ENCODE peak calls at places on chromosomes 2 and 18, in six cellular contexts. O is CD4-positive, CD25-positive, alpha-beta regulatory T cell; C is thoracic aorta; B is GM23338; X is transverse colon; Z is tibial nerve. V is an unnamed sample.

GRCh38 chr18:51537487-51537886 is 340.0 kb upstream of the MEX3C start:
- DNase-seq in O (no peak), C (no peak), B (peak; percentile 74), X (peak; percentile 19), Z (no peak), V (peak; percentile 21)

GRCh38 chr2:199452200-199452990 is 5.3 kb downstream of the SATB2 start:
- DNase-seq in O (no peak), C (no peak), B (no peak), X (no peak), Z (no peak), V (no peak)

GRCh38 chr2:150376627-150377335 is 110.7 kb downstream of the RND3 start:
- DNase-seq in O (no peak), C (no peak), B (peak; percentile 22), X (no peak), Z (peak; percentile 25), V (no peak)

GRCh38 chr2:63663013-63663864 is 74.5 kb downstream of the MDH1 start:
- DNase-seq in O (no peak), C (no peak), B (no peak), X (no peak), Z (no peak), V (no peak)

GRCh38 chr2:18777250-18777812 is 188.0 kb upstream of the NT5C1B start:
- DNase-seq in O (no peak), C (no peak), B (peak; percentile 38), X (no peak), Z (no peak), V (no peak)

GRCh38 chr18:56447972-56448371 is 190.4 kb downstream of the TXNL1 start:
- DNase-seq in O (no peak), C (no peak), B (no peak), X (no peak), Z (no peak), V (no peak)

GRCh38 chr2:10913501-10914271 is 2.0 kb downstream of the KCNF1 start:
- DNase-seq in O (no peak), C (no peak), B (no peak), X (no peak), Z (no peak), V (no peak)

GRCh38 chr18:35073186-35074105 is 32.2 kb downstream of the MAPRE2 start:
- DNase-seq in O (no peak), C (no peak), B (no peak), X (no peak), Z (no peak), V (no peak)

GRCh38 chr18:23228102-23229051 is 93.1 kb downstream of the CABLES1 start:
- DNase-seq in O (peak; percentile 33), C (no peak), B (no peak), X (peak; percentile 31), Z (no peak), V (peak; percentile 28)

GRCh38 chr2:208373460-208374089 is 33.0 kb upstream of the PTH2R start:
- DNase-seq in O (no peak), C (no peak), B (peak; percentile 82), X (no peak), Z (no peak), V (no peak)

GRCh38 chr2:6554403-6554802 is 311.3 kb downstream of the CMPK2 start:
- DNase-seq in O (no peak), C (no peak), B (no peak), X (no peak), Z (no peak), V (no peak)

GRCh38 chr2:172380436-172381274 is 46.7 kb upstream of the ITGA6 start:
- DNase-seq in O (no peak), C (no peak), B (peak; percentile 94), X (no peak), Z (no peak), V (no peak)

GRCh38 chr2:64848363-64848762 is 140.8 kb upstream of the SLC1A4 start:
- DNase-seq in O (no peak), C (no peak), B (no peak), X (no peak), Z (no peak), V (no peak)

GRCh38 chr18:2898131-2898640 is 51.4 kb downstream of the EMILIN2 start:
- DNase-seq in O (no peak), C (no peak), B (no peak), X (no peak), Z (no peak), V (no peak)

GRCh38 chr2:175309799-175310198 is 128.3 kb upstream of the ATP5MC3 start:
- DNase-seq in O (no peak), C (no peak), B (peak; percentile 82), X (peak; percentile 11), Z (no peak), V (no peak)

GRCh38 chr2:216069028-216069427 is 12.6 kb downstream of the PECR start:
- DNase-seq in O (no peak), C (no peak), B (no peak), X (no peak), Z (no peak), V (no peak)

GRCh38 chr2:64434039-64434657 is 19.8 kb upstream of the LGALSL start:
- DNase-seq in O (no peak), C (no peak), B (no peak), X (no peak), Z (no peak), V (no peak)

GRCh38 chr2:6943523-6943922 is 26.3 kb downstream of the RNF144A start:
- DNase-seq in O (no peak), C (no peak), B (no peak), X (no peak), Z (no peak), V (no peak)

GRCh38 chr2:218876562-218877219 is 4.0 kb upstream of the WNT10A start:
- DNase-seq in O (peak; percentile 79), C (no peak), B (peak; percentile 85), X (peak; percentile 73), Z (peak; percentile 59), V (peak; percentile 52)

GRCh38 chr2:10407841-10408648 is 40.1 kb downstream of the ODC1 start:
- DNase-seq in O (peak; percentile 29), C (peak; percentile 43), B (peak; percentile 34), X (peak; percentile 87), Z (peak; percentile 32), V (no peak)

GRCh38 chr2:166375736-166376487 is at the start of gene SCN9A:
- DNase-seq in O (no peak), C (peak; percentile 2), B (peak; percentile 94), X (peak; percentile 89), Z (peak; percentile 41), V (peak; percentile 74)

GRCh38 chr18:31819106-31819924 is 58.6 kb upstream of the SLC25A52 start:
- DNase-seq in O (peak; percentile 18), C (no peak), B (peak; percentile 92), X (no peak), Z (no peak), V (no peak)

GRCh38 chr2:102313950-102314349 is 2.6 kb downstream of the IL1RL1 start:
- DNase-seq in O (no peak), C (no peak), B (no peak), X (no peak), Z (no peak), V (no peak)

GRCh38 chr2:53473762-53474161 is 293.8 kb upstream of the CHAC2 start:
- DNase-seq in O (no peak), C (no peak), B (no peak), X (no peak), Z (no peak), V (no peak)

GRCh38 chr2:98293931-98294687 is 52.1 kb upstream of the CNGA3 start:
- DNase-seq in O (no peak), C (no peak), B (no peak), X (no peak), Z (no peak), V (no peak)

GRCh38 chr2:176122633-176123482 is at the start of gene HOXD9:
- DNase-seq in O (no peak), C (no peak), B (no peak), X (peak; percentile 74), Z (peak; percentile 51), V (no peak)

GRCh38 chr2:11746807-11747459 is 501 bp downstream of the LPIN1 start:
- DNase-seq in O (peak; percentile 23), C (no peak), B (peak; percentile 66), X (no peak), Z (no peak), V (peak; percentile 31)

GRCh38 chr18:30485078-30485477 is 557.5 kb downstream of the DSC3 start:
- DNase-seq in O (no peak), C (no peak), B (no peak), X (no peak), Z (no peak), V (no peak)

GRCh38 chr2:161946489-161947107 is 127.4 kb downstream of the DPP4 start:
- DNase-seq in O (no peak), C (no peak), B (peak; percentile 51), X (no peak), Z (no peak), V (no peak)

GRCh38 chr2:215684448-215685217 is 248.8 kb upstream of the FN1 start:
- DNase-seq in O (no peak), C (no peak), B (no peak), X (no peak), Z (no peak), V (no peak)

GRCh38 chr2:200694071-200694470 is 108.3 kb downstream of the AOX1 start:
- DNase-seq in O (no peak), C (no peak), B (no peak), X (no peak), Z (no peak), V (no peak)
- H3K4me1 ChIP-seq in O (no peaks in the 10 kb centered on the region), C (no peaks in the 10 kb centered on the region), B (no peaks in the 10 kb centered on the region), X (no peaks in the 10 kb centered on the region), Z (no peaks in the 10 kb centered on the region), V (peaks cover 4% of the 10 kb centered on the region)

DNA sequence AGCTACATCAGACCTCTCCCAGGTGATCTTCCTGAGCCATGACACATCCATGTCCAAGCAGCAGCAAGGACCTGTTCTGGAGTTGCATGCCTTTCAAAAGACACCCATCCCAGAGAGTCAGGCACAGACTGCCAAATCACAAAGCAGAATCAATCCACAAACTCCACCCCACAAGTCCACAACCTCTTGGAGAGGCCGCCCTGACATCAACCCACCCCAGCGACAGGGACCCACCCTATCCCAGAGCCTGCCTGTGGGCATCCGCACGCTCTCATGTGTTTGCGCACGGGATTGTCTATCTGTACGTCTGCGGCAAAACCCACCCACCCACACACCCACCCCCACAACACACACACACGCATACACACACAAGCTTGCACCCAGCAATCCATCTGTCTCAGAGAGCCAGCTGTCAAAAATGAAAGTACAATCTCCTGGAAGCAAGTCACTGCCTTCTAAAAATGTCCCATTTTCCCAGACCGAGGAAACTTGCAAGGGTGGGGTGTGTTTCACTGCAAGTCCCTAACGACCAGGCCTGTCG is 11.9 kb downstream of the SMAD7 start:
- DNase-seq in O (no peak), C (no peak), B (no peak), X (no peak), Z (no peak), V (no peak)
- H3K4me1 ChIP-seq in O (peaks cover 95% of the 10 kb centered on the region), C (peaks cover 96% of the 10 kb centered on the region), B (peaks cover 88% of the 10 kb centered on the region), X (peaks cover 82% of the 10 kb centered on the region), Z (peaks cover 98% of the 10 kb centered on the region), V (peaks cover 98% of the 10 kb centered on the region)

DNA sequence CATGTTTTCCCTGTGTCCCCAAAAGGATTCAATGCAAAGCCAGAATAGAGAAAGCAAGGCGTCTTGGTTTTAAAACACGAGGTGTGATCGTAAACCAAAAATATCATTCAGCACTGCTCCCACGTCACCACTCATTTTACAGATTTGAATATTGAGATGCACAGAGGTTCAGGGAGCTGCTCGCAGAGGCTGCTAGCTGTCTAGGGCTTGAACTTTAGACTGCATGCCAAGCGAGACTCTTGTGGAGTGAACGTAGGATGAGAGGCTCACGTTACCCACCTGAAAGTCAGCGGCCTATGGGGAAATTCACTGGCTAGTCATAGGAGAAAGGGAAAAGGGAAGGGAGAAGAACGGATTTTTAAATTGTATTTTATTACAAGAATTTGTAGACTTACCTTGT is 130.1 kb downstream of the MBP start:
- DNase-seq in O (no peak), C (no peak), B (no peak), X (no peak), Z (no peak), V (no peak)
- H3K4me1 ChIP-seq in O (peaks cover 11% of the 10 kb centered on the region), C (peaks cover 4% of the 10 kb centered on the region), B (peaks cover 6% of the 10 kb centered on the region), X (no peaks in the 10 kb centered on the region), Z (peaks cover 64% of the 10 kb centered on the region), V (peaks cover 7% of the 10 kb centered on the region)

GRCh38 chr18:44803019-44803650 is 122.4 kb downstream of the SETBP1 start:
- DNase-seq in O (no peak), C (peak; percentile 27), B (peak; percentile 49), X (peak; percentile 86), Z (no peak), V (peak; percentile 24)
- H3K4me1 ChIP-seq in O (no peaks in the 10 kb centered on the region), C (peaks cover 72% of the 10 kb centered on the region), B (peaks cover 9% of the 10 kb centered on the region), X (peaks cover 44% of the 10 kb centered on the region), Z (peaks cover 38% of the 10 kb centered on the region), V (peaks cover 44% of the 10 kb centered on the region)